ENCODE peak calls at places on chromosome 18, in eight cellular contexts. V is WERI-Rb-1, D is T-helper 9 cell, M is M059J, E is hypothalamus, F is aorta, I is chondrocyte, B is DMS153. O is an unnamed sample.

GRCh38 chr18:30245756-30246515 is 796.6 kb downstream of the DSC3 start:
- DNase-seq in V (no peak), D (no peak), M (peak; percentile 2), E (no peak), F (no peak), I (no peak), B (no peak), O (peak; percentile 36)

GRCh38 chr18:8951491-8951890 is 151.0 kb upstream of the NDUFV2 start:
- DNase-seq in V (no peak), D (no peak), M (peak; percentile 49), E (no peak), F (no peak), I (no peak), B (peak; percentile 3), O (no peak)

GRCh38 chr18:77127769-77128671 is 4.6 kb downstream of the MBP start:
- DNase-seq in V (no peak), D (peak; percentile 45), M (peak; percentile 96), E (no peak), F (peak; percentile 73), I (no peak), B (peak; percentile 67), O (peak; percentile 35)

GRCh38 chr18:77016133-77016839 is 116.3 kb downstream of the MBP start:
- DNase-seq in V (no peak), D (no peak), M (no peak), E (no peak), F (no peak), I (no peak), B (no peak), O (no peak)

GRCh38 chr18:27270508-27270907 is 85.4 kb upstream of the CHST9 start:
- DNase-seq in V (no peak), D (no peak), M (no peak), E (no peak), F (no peak), I (no peak), B (no peak), O (no peak)

GRCh38 chr18:9792565-9793226 is 84.6 kb downstream of the RAB31 start:
- DNase-seq in V (peak; percentile 52), D (no peak), M (no peak), E (no peak), F (no peak), I (no peak), B (no peak), O (no peak)

GRCh38 chr18:46386788-46387187 is 270.2 kb downstream of the LOXHD1 start:
- DNase-seq in V (no peak), D (no peak), M (peak; percentile 30), E (no peak), F (peak; percentile 57), I (no peak), B (no peak), O (no peak)

GRCh38 chr18:66344227-66344626 is 259.7 kb downstream of the CDH19 start:
- DNase-seq in V (no peak), D (no peak), M (no peak), E (no peak), F (no peak), I (no peak), B (no peak), O (no peak)

GRCh38 chr18:23658296-23658695 is 4.4 kb downstream of the ANKRD29 start:
- DNase-seq in V (no peak), D (no peak), M (peak; percentile 27), E (no peak), F (no peak), I (no peak), B (no peak), O (no peak)

GRCh38 chr18:35571138-35571537 is 10.4 kb upstream of the GALNT1 start:
- DNase-seq in V (no peak), D (no peak), M (no peak), E (no peak), F (no peak), I (no peak), B (no peak), O (no peak)

GRCh38 chr18:67651438-67651837 is 134.9 kb upstream of the DSEL start:
- DNase-seq in V (no peak), D (no peak), M (no peak), E (no peak), F (no peak), I (no peak), B (no peak), O (no peak)

GRCh38 chr18:64851796-64852195 is 702.9 kb upstream of the LINC00305 start:
- DNase-seq in V (no peak), D (no peak), M (no peak), E (no peak), F (no peak), I (no peak), B (no peak), O (no peak)

GRCh38 chr18:25921677-25922421 is 168.6 kb downstream of the SS18 start:
- DNase-seq in V (peak; percentile 64), D (peak; percentile 8), M (peak; percentile 56), E (no peak), F (no peak), I (no peak), B (no peak), O (peak; percentile 18)

GRCh38 chr18:79857082-79857661 is 59.4 kb downstream of the KCNG2 start:
- DNase-seq in V (peak; percentile 9), D (no peak), M (peak; percentile 59), E (no peak), F (no peak), I (no peak), B (no peak), O (no peak)

GRCh38 chr18:78727057-78727739 is 252.4 kb upstream of the SALL3 start:
- DNase-seq in V (peak; percentile 5), D (no peak), M (no peak), E (no peak), F (no peak), I (no peak), B (no peak), O (no peak)

GRCh38 chr18:47490882-47491281 is 239.4 kb upstream of the SKOR2 start:
- DNase-seq in V (no peak), D (no peak), M (peak; percentile 37), E (no peak), F (no peak), I (no peak), B (no peak), O (no peak)

GRCh38 chr18:76448262-76449109 is 46.6 kb downstream of the ZNF516 start:
- DNase-seq in V (peak; percentile 4), D (no peak), M (no peak), E (no peak), F (peak; percentile 30), I (no peak), B (no peak), O (no peak)

GRCh38 chr18:6741786-6742185 is 12.3 kb downstream of the ARHGAP28 start:
- DNase-seq in V (no peak), D (no peak), M (no peak), E (no peak), F (no peak), I (no peak), B (no peak), O (no peak)

GRCh38 chr18:62781893-62782292 is 66.6 kb downstream of the PHLPP1 start:
- DNase-seq in V (no peak), D (no peak), M (peak; percentile 79), E (no peak), F (no peak), I (no peak), B (peak; percentile 21), O (no peak)

GRCh38 chr18:55869547-55869946 is 281.6 kb upstream of the TCF4 start:
- DNase-seq in V (no peak), D (no peak), M (no peak), E (no peak), F (no peak), I (no peak), B (no peak), O (no peak)

O was measured in left kidney.